ENCODE peak calls at places on chromosome 22, in nine cellular contexts. R, E, W, K, G, S, D, T and F are unnamed samples.

GRCh38 chr22:24146190-24146616 is 35.1 kb upstream of the SUSD2 start:
- DNase-seq in E (peak), K (peak), T (no peak), R (no peak), G (peak), D (peak), W (no peak), S (peak), F (no peak)

GRCh38 chr22:23106906-23107367 is 34.9 kb downstream of the RSPH14 start:
- DNase-seq in W (no peak), G (no peak), R (no peak), T (no peak), S (no peak), E (no peak), D (no peak), K (no peak), F (no peak)

GRCh38 chr22:30803679-30804078 is 109.0 kb downstream of the OSBP2 start:
- DNase-seq in D (no peak), G (no peak), T (no peak), W (no peak), R (no peak), K (no peak), S (no peak), E (no peak), F (no peak)

GRCh38 chr22:27641049-27641790 is 160.3 kb downstream of the MN1 start:
- DNase-seq in S (no peak), T (no peak), W (no peak), E (no peak), G (no peak), K (no peak), D (no peak), R (no peak), F (no peak)

GRCh38 chr22:49825436-49825835 is 2.2 kb downstream of the BRD1 start:
- DNase-seq in T (no peak), D (no peak), W (no peak), S (peak), R (no peak), E (no peak), G (no peak), K (no peak), F (peak)

GRCh38 chr22:30891781-30892180 is 76.8 kb downstream of the MORC2 start:
- DNase-seq in G (no peak), D (no peak), K (no peak), R (no peak), E (no peak), T (no peak), W (no peak), S (no peak), F (no peak)

GRCh38 chr22:49008682-49009235 is 818.9 kb downstream of the BRD1 start:
- DNase-seq in E (no peak), G (no peak), D (no peak), S (no peak), W (no peak), R (no peak), K (no peak), T (no peak), F (peak)

GRCh38 chr22:36486619-36487384 is 5.4 kb upstream of the TXN2 start:
- DNase-seq in K (no peak), G (no peak), T (no peak), W (peak), R (no peak), E (peak), S (peak), D (no peak), F (no peak)

GRCh38 chr22:35020517-35020916 is 45.4 kb upstream of the ISX start:
- DNase-seq in W (no peak), K (no peak), R (no peak), S (no peak), E (no peak), D (no peak), T (no peak), G (no peak), F (no peak)

GRCh38 chr22:35010543-35010942 is 55.4 kb upstream of the ISX start:
- DNase-seq in G (no peak), K (no peak), D (no peak), T (no peak), E (no peak), R (no peak), S (no peak), W (no peak), F (no peak)

GRCh38 chr22:35018995-35019394 is 47.0 kb upstream of the ISX start:
- DNase-seq in S (no peak), T (no peak), W (no peak), K (no peak), D (no peak), R (no peak), G (no peak), E (no peak), F (no peak)

GRCh38 chr22:35016909-35017308 is 49.0 kb upstream of the ISX start:
- DNase-seq in G (no peak), W (no peak), E (no peak), T (no peak), S (no peak), R (no peak), K (no peak), D (no peak), F (no peak)

DNA sequence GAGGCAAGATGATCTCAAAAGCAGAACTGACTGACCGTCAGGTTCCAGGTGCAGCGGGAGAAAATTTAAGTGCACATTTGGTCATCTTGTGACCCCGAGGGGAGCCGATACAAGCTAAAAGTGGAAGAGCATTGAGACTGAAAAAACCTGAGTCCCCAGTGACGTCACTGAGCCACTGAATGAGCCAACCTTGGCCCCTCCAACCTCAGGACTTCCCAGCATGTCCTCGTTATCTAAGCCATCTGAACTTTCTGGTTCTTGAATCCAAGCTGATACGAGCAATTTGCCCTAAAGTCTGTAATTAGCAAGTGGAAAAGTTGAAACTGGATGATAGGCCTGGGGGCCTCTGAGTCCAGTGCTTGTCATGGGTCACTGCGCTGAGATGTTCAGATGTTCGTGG is 51.1 kb upstream of the ISX start:
- DNase-seq in R (no peak), G (no peak), D (no peak), T (no peak), W (no peak), K (no peak), S (no peak), E (no peak), F (no peak)
- TF ChIP-seq CTCF in R (no peak), G (no peak), D (no peak), T (no peak), W (no peak), K (no peak), S (no peak), E (no peak), F (no peak)

DNA sequence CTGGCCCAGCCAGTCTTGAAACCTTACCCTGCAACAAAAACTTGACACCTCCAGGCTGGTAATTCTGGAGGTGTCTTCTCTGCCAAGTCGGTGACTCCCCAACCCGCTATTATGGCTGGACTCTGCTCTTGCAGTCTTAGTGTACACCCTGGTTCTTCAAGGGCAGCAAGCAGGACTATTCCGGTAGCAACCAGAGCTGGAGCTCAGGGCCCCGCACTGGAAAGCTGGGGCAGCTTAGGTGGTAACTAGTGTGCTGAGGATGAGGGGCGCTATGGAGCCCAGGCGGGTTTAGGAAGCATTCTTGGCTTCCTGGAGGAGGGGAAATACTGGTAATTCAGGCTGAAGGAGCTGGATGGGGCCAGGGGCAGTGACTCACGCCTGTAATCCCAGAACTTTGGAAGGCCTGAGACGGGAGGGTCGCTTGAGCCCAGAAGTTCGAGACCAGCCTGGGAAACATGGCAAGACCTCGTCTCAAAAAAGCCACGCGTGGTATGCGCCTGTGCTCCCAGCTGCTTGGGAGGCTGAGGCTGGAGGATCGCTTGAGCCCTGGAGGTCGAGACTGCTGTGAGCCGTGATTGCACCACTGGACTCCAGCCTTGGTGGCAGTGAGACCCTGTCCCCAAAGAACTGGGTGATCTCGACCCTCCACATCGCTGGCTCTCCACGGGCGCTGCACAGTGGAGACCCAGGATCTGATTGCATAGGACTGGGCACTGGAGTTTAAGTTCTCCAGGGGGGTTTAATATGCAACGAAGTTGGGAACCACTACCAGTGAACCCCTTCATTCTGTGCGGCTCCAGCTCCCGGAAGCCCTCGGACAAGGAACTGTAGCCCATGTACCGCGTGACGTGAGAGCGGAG is 10.6 kb upstream of the AIFM3 start:
- DNase-seq in R (no peak), W (no peak), K (no peak), D (no peak), E (no peak), G (peak), T (no peak), S (peak), F (no peak)
- TF ChIP-seq CTCF in R (no peak), W (no peak), K (no peak), D (no peak), E (no peak), G (peak), T (no peak), S (no peak), F (no peak)

DNA sequence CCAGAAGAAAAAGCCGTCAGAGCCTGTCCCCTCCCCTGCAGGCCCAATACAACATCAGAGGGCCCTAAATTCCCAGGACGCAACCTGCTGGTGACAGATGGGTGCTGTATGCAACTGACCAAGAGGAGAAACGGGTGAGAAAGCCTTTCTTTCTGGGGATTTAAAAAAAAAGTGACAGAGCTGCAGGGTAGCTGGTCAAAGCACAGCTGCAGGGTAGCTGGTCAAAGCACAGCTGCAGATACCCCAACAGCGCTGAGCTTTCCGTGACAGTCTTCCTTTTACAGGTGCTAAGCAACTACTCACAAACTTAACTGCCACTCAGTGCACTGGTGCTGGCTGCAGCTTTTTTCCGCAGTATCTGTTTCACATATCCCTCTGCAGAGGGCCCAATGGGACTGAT is 17.8 kb downstream of the AP1B1 start:
- DNase-seq in W (no peak), R (no peak), K (no peak), T (no peak), S (no peak), G (no peak), D (no peak), E (no peak), F (no peak)
- TF ChIP-seq CTCF in W (no peak), R (no peak), K (no peak), T (no peak), S (no peak), G (no peak), D (no peak), E (no peak), F (no peak)

GRCh38 chr22:29032584-29032983 is 29.0 kb downstream of the C22orf31 start:
- DNase-seq in D (no peak), T (no peak), S (peak), R (no peak), K (no peak), W (no peak), G (no peak), E (no peak), F (no peak)

GRCh38 chr22:29032014-29032475 is 29.6 kb downstream of the C22orf31 start:
- DNase-seq in S (no peak), D (no peak), E (no peak), T (no peak), W (no peak), R (no peak), G (no peak), K (no peak), F (no peak)

GRCh38 chr22:29030618-29031235 is 30.9 kb downstream of the C22orf31 start:
- DNase-seq in E (no peak), T (peak), G (peak), S (peak), R (peak), K (no peak), D (no peak), W (peak), F (no peak)

GRCh38 chr22:29030016-29030617 is 31.5 kb downstream of the C22orf31 start:
- DNase-seq in W (no peak), R (no peak), K (no peak), T (peak), D (no peak), E (no peak), G (no peak), S (peak), F (no peak)

GRCh38 chr22:29031236-29031982 is 30.2 kb downstream of the C22orf31 start:
- DNase-seq in G (peak), D (no peak), E (no peak), W (peak), R (peak), K (no peak), S (peak), T (peak), F (no peak)
- TF ChIP-seq CTCF in G (no peak), D (no peak), E (no peak), W (peak), R (no peak), K (no peak), S (peak), T (peak), F (no peak)

GRCh38 chr22:19942071-19942885 is 660 bp upstream of the TXNRD2 start:
- DNase-seq in D (no peak), G (peak), R (no peak), K (peak), W (no peak), S (peak), E (no peak), T (peak), F (no peak)

GRCh38 chr22:19942886-19943664 is 1.5 kb upstream of the TXNRD2 start:
- DNase-seq in R (no peak), K (no peak), S (peak), E (no peak), G (no peak), T (peak), W (no peak), D (peak), F (no peak)

GRCh38 chr22:19940536-19941364 is 822 bp upstream of the COMT start:
- DNase-seq in R (no peak), T (no peak), E (no peak), G (peak), S (no peak), W (no peak), K (no peak), D (no peak), F (no peak)

GRCh38 chr22:19941365-19942070 is at the start of the genes COMT and TXNRD2:
- DNase-seq in K (peak), R (no peak), S (peak), G (peak), W (peak), D (no peak), E (peak), T (no peak), F (no peak)

DNA sequence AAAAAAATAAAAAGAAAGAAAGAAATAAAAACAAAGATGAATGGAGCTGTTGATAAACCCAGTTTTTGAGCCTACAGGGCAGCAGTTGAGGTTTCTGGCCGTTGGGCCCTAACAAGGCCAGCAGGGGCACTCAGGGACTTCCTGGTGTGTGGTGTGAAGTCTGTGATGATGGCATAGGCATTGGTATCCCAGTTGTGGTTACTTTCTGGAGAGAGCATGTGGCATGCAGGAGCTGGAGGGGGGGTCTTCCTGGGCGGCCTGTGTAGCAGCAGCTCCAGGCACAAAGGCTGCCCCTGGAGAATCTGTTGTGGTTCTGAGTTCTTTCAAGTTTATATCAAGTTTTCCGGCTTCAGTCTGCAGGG is 2.0 kb upstream of the TXNRD2 start:
- DNase-seq in D (no peak), W (no peak), E (no peak), S (peak), T (no peak), K (peak), R (no peak), G (peak), F (no peak)
- TF ChIP-seq CTCF in D (no peak), W (peak), E (no peak), S (no peak), T (peak), K (peak), R (no peak), G (no peak), F (no peak)

DNA sequence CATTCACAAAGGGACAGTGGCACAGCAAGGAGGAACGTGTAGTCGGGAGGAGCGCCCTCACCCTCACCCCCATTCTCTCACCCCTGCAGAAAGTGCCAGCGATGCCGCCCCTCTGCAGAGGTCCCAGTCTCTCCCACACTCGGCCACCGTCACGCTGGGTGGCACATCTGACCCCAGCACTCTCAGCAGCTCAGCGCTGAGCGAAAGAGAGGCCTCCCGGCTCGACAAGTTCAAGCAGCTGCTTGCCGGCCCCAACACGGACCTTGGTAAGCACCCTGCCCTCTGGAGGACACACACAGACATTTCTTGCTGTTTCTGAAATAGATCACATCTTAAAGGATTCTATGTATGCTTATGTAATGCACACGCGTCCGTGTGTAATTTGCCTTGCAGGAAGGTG is 34.9 kb downstream of the TBC1D22A start:
- DNase-seq in K (no peak), W (peak), D (no peak), G (no peak), R (no peak), T (no peak), S (peak), E (no peak), F (peak)
- TF ChIP-seq CTCF in K (no peak), W (peak), D (no peak), G (peak), R (no peak), T (peak), S (peak), E (no peak), F (no peak)